ENCODE peak calls at places on chromosomes 1 and 21, in four cellular contexts. I is HepG2, X is H1, C is GM12878. T is an unnamed sample.

GRCh38 chr1:94863919-94864318 is 43.8 kb downstream of the SLC44A3 start:
- DNase-seq in I (peak), C (no peak), X (no peak), T (no peak)

GRCh38 chr1:21110163-21110562 is 66.5 kb downstream of the EIF4G3 start:
- DNase-seq in X (no peak), C (no peak), I (no peak), T (no peak)

GRCh38 chr1:163195728-163196448 is 6.8 kb downstream of the RGS5 start:
- DNase-seq in C (no peak), X (no peak), I (no peak), T (no peak)

GRCh38 chr1:110675060-110675791 is 486 bp upstream of the KCNA3 start:
- DNase-seq in X (peak), I (no peak), C (no peak), T (no peak)

GRCh38 chr1:159962176-159962575 is 8.1 kb upstream of the SLAMF9 start:
- DNase-seq in I (no peak), X (no peak), C (no peak), T (no peak)

GRCh38 chr1:150162582-150162861 is 12.8 kb downstream of the PLEKHO1 start:
- DNase-seq in X (peak), C (no peak), I (no peak), T (no peak)

GRCh38 chr1:152035406-152036315 is 1.1 kb downstream of the S100A11 start:
- DNase-seq in I (no peak), X (no peak), C (no peak), T (peak)

GRCh38 chr1:160256396-160257046 is 5.8 kb downstream of the DCAF8 start:
- DNase-seq in I (no peak), C (no peak), X (no peak), T (no peak)

GRCh38 chr1:214331827-214332423 is 51.0 kb downstream of the SMYD2 start:
- DNase-seq in I (peak), X (peak), C (no peak), T (peak)

GRCh38 chr1:99049745-99050144 is 45.1 kb upstream of the PLPPR5 start:
- DNase-seq in C (no peak), X (no peak), I (no peak), T (no peak)

GRCh38 chr1:32893198-32894018 is 7.1 kb downstream of the HPCA start:
- DNase-seq in I (no peak), X (peak), C (no peak), T (peak)

GRCh38 chr1:89547563-89548485 is 23.2 kb downstream of the LRRC8B start:
- DNase-seq in I (peak), X (no peak), C (no peak), T (no peak)

GRCh38 chr1:64378826-64379225 is 91.1 kb upstream of the CACHD1 start:
- DNase-seq in I (no peak), C (no peak), X (peak), T (peak)

GRCh38 chr21:45488839-45489479 is 53.3 kb downstream of the SLC19A1 start:
- DNase-seq in I (no peak), X (peak), C (no peak), T (no peak)

GRCh38 chr1:216749219-216749618 is 26.0 kb upstream of the ESRRG start:
- DNase-seq in I (no peak), C (no peak), X (no peak), T (no peak)

DNA sequence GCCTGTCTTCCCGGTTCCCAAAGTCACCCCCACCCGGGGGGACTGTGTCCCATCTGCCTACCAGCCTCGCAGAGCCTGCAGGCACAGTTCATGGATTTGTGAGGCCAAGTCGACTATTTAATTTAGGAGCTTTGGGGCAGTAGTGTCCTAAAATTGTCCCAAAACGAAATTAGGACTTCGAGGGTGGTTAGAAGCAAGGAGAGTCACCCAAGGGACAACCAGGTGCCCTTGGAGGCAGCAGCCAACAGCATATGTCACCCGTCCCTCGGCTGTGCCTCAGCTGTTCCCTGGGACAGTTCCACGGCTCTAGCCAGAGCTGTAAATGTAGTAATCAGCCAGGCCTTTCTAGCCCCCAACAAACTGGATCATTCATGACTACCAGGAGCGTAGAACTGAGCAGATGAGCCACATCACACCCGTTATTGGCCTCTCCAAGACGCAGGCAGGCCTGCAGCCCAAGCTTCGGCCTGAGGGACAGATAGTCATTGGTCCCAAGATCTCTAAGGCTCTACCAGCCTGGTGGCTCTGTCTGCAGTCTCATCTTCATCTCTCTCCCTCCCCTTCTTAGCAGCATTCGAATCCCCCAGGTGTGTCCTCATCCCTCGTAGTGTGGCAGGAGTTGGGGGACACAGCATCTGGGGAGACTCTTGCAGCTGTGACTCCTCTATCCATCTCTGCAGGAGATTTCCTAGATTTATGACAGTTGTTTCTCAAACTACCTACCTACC is 2.9 kb downstream of the PAX7 start:
- DNase-seq in I (no peak), C (no peak), X (peak), T (no peak)
- TF ChIP-seq EZH2 in I (no peak), C (no peak), X (peak), T (no peak)

GRCh38 chr1:58062635-58063034 is 483.9 kb downstream of the OMA1 start:
- DNase-seq in C (no peak), I (no peak), X (no peak), T (no peak)
- TF ChIP-seq CBX5 in C (no peak), I (no peak), X (no peak), T (no peak)

GRCh38 chr1:15249032-15249601 is 2.1 kb downstream of the FHAD1 start:
- DNase-seq in X (no peak), I (no peak), C (no peak), T (no peak)
- TF ChIP-seq RFX5 in X (no peak), I (no peak), C (peak), T (no peak)

DNA sequence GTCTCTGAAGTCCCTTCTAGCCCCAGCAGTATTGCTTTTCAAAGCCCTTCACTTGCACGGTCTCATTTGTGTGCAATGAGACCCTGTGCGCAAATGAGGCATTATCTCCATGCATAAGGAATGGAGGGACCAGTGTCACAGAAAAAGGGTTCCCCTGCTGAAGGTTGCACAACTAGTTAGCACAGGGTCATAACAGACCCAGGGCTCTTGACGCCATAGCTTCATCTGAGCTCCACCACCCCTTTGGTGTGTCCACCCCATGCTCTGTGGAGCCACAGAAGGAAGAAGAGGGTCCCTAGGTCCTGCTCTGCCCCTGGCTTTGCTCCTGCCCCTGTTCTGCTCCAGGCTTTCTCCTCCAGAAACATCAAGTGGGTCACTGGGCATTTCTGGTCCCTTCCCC is 12.6 kb downstream of the SH2D2A start:
- DNase-seq in I (no peak), X (no peak), C (no peak), T (no peak)
- TF ChIP-seq EZH2 in I (no peak), X (no peak), C (no peak), T (no peak)